ENCODE peak calls at places on chromosome 9, in eight cellular contexts. C is gastrocnemius medialis, A is substantia nigra, B is esophagus muscularis mucosa, H is H9, V is pancreas, Y is fibroblast of lung, I is H1. F is an unnamed sample.

GRCh38 chr9:109014267-109015025 is 1.1 kb upstream of the CTNNAL1 start:
- DNase-seq in B (no peak), I (no peak), H (no peak), C (no peak), Y (peak), V (peak), A (no peak), F (peak)

GRCh38 chr9:95085036-95085770 is 232.3 kb downstream of the FANCC start:
- DNase-seq in C (peak), V (peak), Y (no peak), I (no peak), A (no peak), B (no peak), H (no peak), F (no peak)

GRCh38 chr9:136349546-136349945 is 14.0 kb downstream of the DNLZ start:
- DNase-seq in Y (no peak), V (no peak), H (no peak), A (no peak), B (no peak), C (no peak), I (no peak), F (no peak)

GRCh38 chr9:5388026-5388806 is 48.5 kb upstream of the RLN1 start:
- DNase-seq in I (no peak), Y (peak), V (no peak), H (no peak), A (no peak), B (no peak), C (no peak), F (no peak)

GRCh38 chr9:110932883-110933282 is 105.4 kb downstream of the LPAR1 start:
- DNase-seq in I (no peak), Y (no peak), H (no peak), A (no peak), V (no peak), B (no peak), C (no peak), F (no peak)

GRCh38 chr9:22053178-22053577 is 44.1 kb upstream of the CDKN2B start:
- DNase-seq in Y (no peak), H (no peak), C (no peak), A (no peak), V (no peak), I (no peak), B (no peak), F (no peak)

GRCh38 chr9:131169567-131169966 is 44.2 kb downstream of the NUP214 start:
- DNase-seq in A (no peak), Y (no peak), V (no peak), C (no peak), B (no peak), H (no peak), I (no peak), F (no peak)

GRCh38 chr9:78692871-78693270 is 395.9 kb downstream of the PSAT1 start:
- DNase-seq in H (no peak), I (no peak), V (no peak), Y (no peak), A (no peak), C (no peak), B (no peak), F (no peak)

GRCh38 chr9:134936762-134937555 is 19.2 kb upstream of the FCN1 start:
- DNase-seq in A (no peak), V (no peak), H (no peak), I (no peak), B (no peak), Y (no peak), C (peak), F (no peak)

GRCh38 chr9:18058564-18058963 is 415.4 kb upstream of the ADAMTSL1 start:
- DNase-seq in H (no peak), C (no peak), A (no peak), V (no peak), I (no peak), B (no peak), Y (no peak), F (no peak)

GRCh38 chr9:84583866-84584265 is 85.7 kb upstream of the NTRK2 start:
- DNase-seq in A (no peak), V (no peak), B (no peak), Y (no peak), H (no peak), C (no peak), I (no peak), F (no peak)

GRCh38 chr9:97704851-97705250 is 7.7 kb upstream of the XPA start:
- DNase-seq in A (no peak), B (no peak), I (no peak), Y (no peak), H (no peak), V (no peak), C (no peak), F (no peak)

GRCh38 chr9:133352635-133353340 is 3.5 kb downstream of the SURF1 start:
- DNase-seq in A (no peak), B (no peak), H (no peak), C (no peak), V (no peak), Y (no peak), I (no peak), F (no peak)

GRCh38 chr9:755454-756381 is 85.8 kb upstream of the DMRT1 start:
- DNase-seq in V (no peak), I (no peak), A (no peak), H (no peak), B (no peak), Y (peak), C (peak), F (no peak)

GRCh38 chr9:103816146-103816545 is 278.0 kb upstream of the SMC2 start:
- DNase-seq in H (no peak), Y (no peak), I (no peak), C (no peak), A (no peak), V (no peak), B (no peak), F (no peak)

GRCh38 chr9:113573303-113573958 is 109.9 kb downstream of the RGS3 start:
- DNase-seq in I (no peak), Y (no peak), V (no peak), H (no peak), B (no peak), C (peak), A (no peak), F (no peak)

GRCh38 chr9:6405371-6405770 is 7.6 kb upstream of the UHRF2 start:
- DNase-seq in A (no peak), Y (no peak), C (no peak), H (no peak), V (no peak), B (no peak), I (no peak), F (no peak)

GRCh38 chr9:4905135-4905490 is 80.0 kb upstream of the JAK2 start:
- DNase-seq in C (no peak), A (no peak), H (no peak), Y (no peak), V (no peak), I (no peak), B (no peak), F (no peak)

GRCh38 chr9:134486127-134486995 is 155.2 kb upstream of the COL5A1 start:
- DNase-seq in I (no peak), H (no peak), A (no peak), B (no peak), Y (no peak), V (no peak), C (no peak), F (no peak)

GRCh38 chr9:76166436-76166959 is 227.7 kb downstream of the RFK start:
- DNase-seq in H (no peak), A (no peak), C (no peak), B (no peak), V (no peak), Y (no peak), I (no peak), F (no peak)

GRCh38 chr9:133320421-133320881 is 15.5 kb downstream of the SURF6 start:
- DNase-seq in B (no peak), I (no peak), C (no peak), Y (no peak), A (no peak), V (no peak), H (peak), F (no peak)

GRCh38 chr9:38035873-38036272 is 33.2 kb downstream of the SHB start:
- DNase-seq in B (no peak), I (no peak), Y (peak), A (no peak), C (no peak), H (no peak), V (no peak), F (no peak)

GRCh38 chr9:113973963-113974413 is 97.9 kb downstream of the ZNF618 start:
- DNase-seq in C (no peak), V (no peak), A (no peak), I (no peak), H (no peak), Y (no peak), B (no peak), F (no peak)

GRCh38 chr9:87612536-87612935 is 113.4 kb upstream of the CTSL start:
- DNase-seq in Y (no peak), H (no peak), V (no peak), C (no peak), I (no peak), B (no peak), A (no peak), F (no peak)

GRCh38 chr9:133360400-133361393 is 4.3 kb downstream of the SURF2 start:
- DNase-seq in V (no peak), B (no peak), A (no peak), I (no peak), Y (no peak), C (no peak), H (no peak), F (no peak)

GRCh38 chr9:137055385-137056364 is 1.8 kb upstream of the ENTPD2 start:
- DNase-seq in I (no peak), H (no peak), Y (peak), C (peak), A (peak), V (peak), B (no peak), F (peak)

GRCh38 chr9:35952526-35953191 is 5.3 kb downstream of the OR2S2 start:
- DNase-seq in B (no peak), C (no peak), V (no peak), H (no peak), A (no peak), I (no peak), Y (no peak), F (no peak)
- H3K27ac ChIP-seq in B (no peak), C (peak), V (no peak), H (no peak), A (no peak), I (no peak), Y (no peak), F (no peak)

GRCh38 chr9:107647611-107648010 is 158.0 kb upstream of the KLF4 start:
- DNase-seq in C (no peak), H (no peak), B (no peak), Y (no peak), I (no peak), A (no peak), V (no peak), F (no peak)

GRCh38 chr9:107645464-107645833 is 155.9 kb upstream of the KLF4 start:
- DNase-seq in Y (no peak), A (no peak), B (no peak), H (no peak), C (no peak), V (no peak), I (no peak), F (no peak)

GRCh38 chr9:107650321-107650720 is 160.8 kb upstream of the KLF4 start:
- DNase-seq in B (no peak), C (no peak), A (no peak), I (no peak), V (no peak), Y (peak), H (no peak), F (no peak)

GRCh38 chr9:107648153-107648716 is 158.7 kb upstream of the KLF4 start:
- DNase-seq in Y (peak), A (no peak), V (no peak), C (no peak), H (no peak), B (no peak), I (no peak), F (no peak)

GRCh38 chr9:107644774-107645463 is 155.3 kb upstream of the KLF4 start:
- DNase-seq in A (no peak), I (no peak), V (no peak), B (no peak), H (no peak), C (peak), Y (peak), F (no peak)
- H3K27ac ChIP-seq in A (no peak), I (no peak), V (no peak), B (no peak), H (no peak), C (peak), Y (no peak), F (no peak)

GRCh38 chr9:90880066-90880465 is 78.4 kb downstream of the SYK start:
- DNase-seq in A (no peak), I (no peak), H (no peak), Y (no peak), C (no peak), V (no peak), B (no peak), F (no peak)
- H3K27ac ChIP-seq in A (no peak), I (no peak), H (no peak), Y (no peak), C (no peak), V (no peak), B (no peak), F (no peak)

GRCh38 chr9:19492775-19493173 is 84.0 kb downstream of the ACER2 start:
- DNase-seq in A (no peak), V (no peak), B (no peak), Y (no peak), C (no peak), H (no peak), I (no peak), F (no peak)
- H3K27ac ChIP-seq in A (peak), V (no peak), B (peak), Y (no peak), C (peak), H (no peak), I (no peak), F (no peak)